ENCODE peak calls at places on chromosomes 2 and 18, in four cellular contexts. V is M059J, M is anterior cingulate cortex, E is IMR-90. Z is an unnamed sample.
A peak's percentile ranks its signal among the peaks of the same experiment; 100 is the strongest.

GRCh38 chr2:239000500-239001073 is 152.7 kb downstream of the TWIST2 start:
- DNase-seq in E (no peak), M (no peak), V (no peak), Z (no peak)

GRCh38 chr2:65228249-65228750 is 669 bp downstream of the ACTR2 start:
- DNase-seq in V (peak; percentile 60), E (peak; percentile 39), M (no peak), Z (peak; percentile 18)

GRCh38 chr2:120344214-120344990 is 1.5 kb upstream of the INHBB start:
- DNase-seq in E (no peak), M (no peak), V (peak; percentile 44), Z (no peak)

GRCh38 chr18:74804677-74805076 is 207.0 kb downstream of the ZNF407 start:
- DNase-seq in M (no peak), V (no peak), E (no peak), Z (no peak)

GRCh38 chr2:157256621-157257020 is 884 bp upstream of the GALNT5 start:
- DNase-seq in M (no peak), V (peak; percentile 12), E (peak; percentile 52), Z (no peak)

GRCh38 chr2:200308001-200308400 is 1.5 kb downstream of the SPATS2L start:
- DNase-seq in V (peak; percentile 34), M (no peak), E (peak; percentile 61), Z (peak; percentile 25)

GRCh38 chr18:9348079-9348671 is 13.6 kb downstream of the TWSG1 start:
- DNase-seq in E (peak; percentile 54), V (peak; percentile 64), M (no peak), Z (peak; percentile 33)

GRCh38 chr2:39661771-39662325 is 3.9 kb upstream of the TMEM178A start:
- DNase-seq in M (no peak), E (peak; percentile 70), V (no peak), Z (no peak)

GRCh38 chr18:77081387-77081773 is 51.2 kb downstream of the MBP start:
- DNase-seq in M (no peak), V (peak; percentile 70), E (peak; percentile 86), Z (peak; percentile 29)

GRCh38 chr2:1736997-1737480 is 7.3 kb downstream of the PXDN start:
- DNase-seq in M (no peak), V (peak; percentile 93), E (peak; percentile 95), Z (peak; percentile 80)

GRCh38 chr18:69982417-69982816 is 34.7 kb upstream of the CD226 start:
- DNase-seq in V (no peak), M (no peak), E (no peak), Z (no peak)

GRCh38 chr2:31404827-31405226 is 9.7 kb downstream of the XDH start:
- DNase-seq in M (no peak), E (no peak), V (no peak), Z (no peak)

GRCh38 chr2:174729797-174730529 is 34.3 kb downstream of the CHRNA1 start:
- DNase-seq in M (peak; percentile 11), E (peak; percentile 10), V (peak; percentile 11), Z (no peak)

GRCh38 chr18:48374423-48375149 is 34.6 kb downstream of the ZBTB7C start:
- DNase-seq in E (no peak), M (peak; percentile 7), V (no peak), Z (no peak)

GRCh38 chr2:134386321-134386720 is 132.4 kb downstream of the MGAT5 start:
- DNase-seq in E (no peak), M (no peak), V (no peak), Z (no peak)

GRCh38 chr2:191869178-191869577 is 22.3 kb upstream of the CAVIN2 start:
- DNase-seq in E (peak; percentile 30), M (no peak), V (peak; percentile 74), Z (peak; percentile 33)

GRCh38 chr2:240138275-240138984 is 2.0 kb downstream of the OTOS start:
- DNase-seq in M (no peak), V (peak; percentile 42), E (peak; percentile 14), Z (no peak)

GRCh38 chr2:101787097-101787496 is 89.6 kb downstream of the MAP4K4 start:
- DNase-seq in V (no peak), E (peak; percentile 61), M (no peak), Z (no peak)

GRCh38 chr18:75201273-75201898 is 7.6 kb downstream of the PTGR3 start:
- DNase-seq in V (no peak), M (no peak), E (no peak), Z (no peak)

GRCh38 chr2:213934560-213934959 is 476.3 kb upstream of the VWC2L start:
- DNase-seq in M (no peak), V (peak; percentile 4), E (peak; percentile 2), Z (peak; percentile 12)

Z was measured in HFFc6.